ENCODE peak calls at places on chromosomes 11 and 22, in four cellular contexts. W is right cardiac atrium, P is sigmoid colon, Q is mesenchymal stem cell. G is an unnamed sample. For H3K9me3, the result is how much of the 10 kb centered on the place peaks cover.

GRCh38 chr22:45226681-45227186 is 14.0 kb downstream of the KIAA0930 start:
- DNase-seq in W (peak), P (no peak), Q (no peak), G (no peak)

GRCh38 chr11:44711113-44711512 is 15.6 kb upstream of the TSPAN18 start:
- DNase-seq in W (no peak), P (no peak), Q (no peak), G (no peak)

GRCh38 chr22:45671051-45671782 is 417 bp upstream of the ATXN10 start:
- DNase-seq in W (peak), P (peak), Q (peak), G (peak)

GRCh38 chr22:35348026-35348590 is 32.8 kb upstream of the HMOX1 start:
- DNase-seq in W (peak), P (no peak), Q (no peak), G (no peak)

GRCh38 chr22:50302041-50302541 is 5.4 kb downstream of the PLXNB2 start:
- DNase-seq in W (peak), P (no peak), Q (peak), G (peak)

GRCh38 chr11:73344191-73344607 is 32.0 kb upstream of the RELT start:
- DNase-seq in W (peak), P (peak), Q (no peak), G (no peak)

GRCh38 chr11:18743365-18743764 is 17.4 kb upstream of the IGSF22 start:
- DNase-seq in W (no peak), P (no peak), Q (no peak), G (no peak)

GRCh38 chr11:17596711-17597110 is 49.7 kb downstream of the OTOG start:
- DNase-seq in W (no peak), P (peak), Q (no peak), G (no peak)

GRCh38 chr22:22508274-22509176 is at the start of gene ZNF280B:
- DNase-seq in W (peak), P (peak), Q (peak), G (peak)

GRCh38 chr11:75334976-75335375 is 16.5 kb downstream of the ARRB1 start:
- DNase-seq in W (peak), P (no peak), Q (peak), G (no peak)

GRCh38 chr22:41976070-41976901 is 7.0 kb downstream of the SEPTIN3 start:
- DNase-seq in W (peak), P (no peak), Q (no peak), G (peak)

GRCh38 chr11:1825039-1825740 is 9.6 kb upstream of the SYT8 start:
- DNase-seq in W (peak), P (no peak), Q (peak), G (no peak)

GRCh38 chr11:122038543-122038942 is 77.5 kb downstream of the BLID start:
- DNase-seq in W (no peak), P (no peak), Q (peak), G (peak)

GRCh38 chr11:29312817-29313216 is 704.0 kb downstream of the KCNA4 start:
- DNase-seq in W (no peak), P (no peak), Q (no peak), G (no peak)

GRCh38 chr22:25098445-25099081 is 101.1 kb upstream of the CRYBB3 start:
- DNase-seq in W (peak), P (no peak), Q (no peak), G (no peak)

GRCh38 chr22:26385164-26385563 is 43.9 kb upstream of the ASPHD2 start:
- DNase-seq in W (no peak), P (no peak), Q (no peak), G (no peak)

GRCh38 chr11:30666817-30667216 is 80.7 kb upstream of the MPPED2 start:
- DNase-seq in W (no peak), P (no peak), Q (no peak), G (no peak)

GRCh38 chr11:113991170-113991569 is 16.3 kb downstream of the HTR3A start:
- DNase-seq in W (peak), P (no peak), Q (peak), G (peak)

GRCh38 chr11:121067912-121068652 is 33.0 kb upstream of the TECTA start:
- DNase-seq in W (no peak), P (no peak), Q (no peak), G (peak)

GRCh38 chr11:73308003-73308962 is at the start of gene ARHGEF17:
- DNase-seq in W (peak), P (peak), Q (peak), G (peak)

GRCh38 chr22:24768537-24769374 is 5.8 kb downstream of the PIWIL3 start:
- DNase-seq in W (peak), P (peak), Q (peak), G (peak)

GRCh38 chr11:122235615-122236014 is 119.6 kb upstream of the BLID start:
- DNase-seq in W (no peak), P (peak), Q (peak), G (peak)

GRCh38 chr11:116371146-116371545 is 401.6 kb downstream of the BUD13 start:
- DNase-seq in W (no peak), P (no peak), Q (no peak), G (no peak)

GRCh38 chr11:72746821-72747220 is 5.4 kb downstream of the ARAP1 start:
- DNase-seq in W (peak), P (no peak), Q (no peak), G (no peak)

GRCh38 chr11:5620606-5621521 is 3.9 kb upstream of the TRIM34 start:
- DNase-seq in W (no peak), P (no peak), Q (peak), G (peak)

GRCh38 chr22:46082633-46083032 is 67.7 kb upstream of the PPARA start:
- DNase-seq in W (peak), P (peak), Q (no peak), G (no peak)

GRCh38 chr22:36644333-36644757 is 59.2 kb downstream of the CACNG2 start:
- DNase-seq in W (no peak), P (no peak), Q (peak), G (peak)

GRCh38 chr22:47169801-47170140 is 407.3 kb downstream of the TBC1D22A start:
- DNase-seq in W (peak), P (no peak), Q (no peak), G (no peak)

GRCh38 chr11:130031056-130031455 is 28.4 kb upstream of the PRDM10 start:
- DNase-seq in W (no peak), P (no peak), Q (no peak), G (no peak)

GRCh38 chr11:76307416-76307815 is 73.5 kb downstream of the THAP12 start:
- DNase-seq in W (peak), P (no peak), Q (no peak), G (no peak)

GRCh38 chr11:117743121-117743815 is 53.7 kb downstream of the DSCAML1 start:
- DNase-seq in W (no peak), P (no peak), Q (no peak), G (no peak)

GRCh38 chr11:14679662-14680061 is 36.1 kb downstream of the PDE3B start:
- DNase-seq in W (no peak), P (no peak), Q (no peak), G (no peak)

GRCh38 chr11:119976805-119977583 is 160.9 kb downstream of the TRIM29 start:
- DNase-seq in W (no peak), P (no peak), Q (no peak), G (no peak)

GRCh38 chr22:22887621-22888503 is at the start of gene IGLL5:
- DNase-seq in W (no peak), P (no peak), Q (no peak), G (no peak)

GRCh38 chr11:115078461-115079438 is 400.4 kb downstream of the NXPE2 start:
- DNase-seq in W (no peak), P (no peak), Q (no peak), G (no peak)

DNA sequence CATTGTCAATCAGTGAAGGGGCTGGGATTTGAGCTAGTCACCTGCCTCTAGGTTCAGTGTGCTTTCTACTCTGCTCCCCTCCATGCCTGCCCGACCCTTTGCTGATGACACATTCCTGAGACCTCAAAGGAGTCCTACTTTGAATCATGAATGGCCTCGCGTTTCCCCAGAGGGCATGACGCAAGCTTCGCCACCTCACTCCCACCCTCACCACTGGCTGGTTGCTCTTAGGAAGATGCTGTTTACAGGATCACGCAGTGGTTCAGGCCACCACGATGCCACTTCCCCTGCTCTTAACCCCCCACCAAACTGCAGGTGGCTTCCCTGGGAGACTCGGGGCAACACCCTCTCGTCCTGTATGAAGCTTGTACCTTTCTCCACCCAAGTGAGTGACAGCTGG is 62.9 kb upstream of the B3GAT1 start:
- DNase-seq in W (no peak), P (no peak), Q (no peak), G (no peak)
- H3K9me3 ChIP-seq in W (under half), P (under half), Q (under half), G (under half)

DNA sequence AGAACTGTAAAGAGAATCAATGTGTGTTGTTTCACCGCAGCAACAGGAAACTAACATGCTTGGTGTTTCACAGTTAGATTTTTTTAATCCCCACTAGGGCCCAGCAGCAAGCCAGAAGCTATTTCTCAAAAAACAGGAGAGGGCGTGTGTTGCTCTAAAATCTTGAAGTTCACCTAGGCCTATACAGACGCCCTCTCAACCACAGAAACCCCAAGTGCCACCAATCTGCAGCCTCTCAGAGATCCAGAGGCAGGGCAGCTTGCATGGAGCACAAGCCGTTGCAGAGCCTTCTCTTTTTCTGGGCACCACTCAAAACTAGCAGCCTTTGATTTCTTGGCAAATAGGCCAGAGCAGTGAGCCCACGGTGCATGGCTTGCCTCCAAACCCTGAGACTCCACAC is 1423.2 kb downstream of the TBC1D22A start:
- DNase-seq in W (no peak), P (no peak), Q (no peak), G (no peak)
- H3K9me3 ChIP-seq in W (under half), P (under half), Q (under half), G (under half)

GRCh38 chr11:68524213-68524612 is 63.7 kb downstream of the PPP6R3 start:
- DNase-seq in W (no peak), P (no peak), Q (no peak), G (no peak)

GRCh38 chr11:68523743-68524142 is 63.2 kb downstream of the PPP6R3 start:
- DNase-seq in W (no peak), P (no peak), Q (no peak), G (no peak)

GRCh38 chr11:68524681-68525080 is 64.1 kb downstream of the PPP6R3 start:
- DNase-seq in W (no peak), P (no peak), Q (no peak), G (no peak)

GRCh38 chr11:68525930-68526329 is 65.4 kb downstream of the PPP6R3 start:
- DNase-seq in W (no peak), P (no peak), Q (no peak), G (no peak)

GRCh38 chr11:68525320-68525719 is 64.8 kb downstream of the PPP6R3 start:
- DNase-seq in W (no peak), P (no peak), Q (no peak), G (no peak)
- H3K9me3 ChIP-seq in W (under half), P (under half), Q (under half), G (under half)

DNA sequence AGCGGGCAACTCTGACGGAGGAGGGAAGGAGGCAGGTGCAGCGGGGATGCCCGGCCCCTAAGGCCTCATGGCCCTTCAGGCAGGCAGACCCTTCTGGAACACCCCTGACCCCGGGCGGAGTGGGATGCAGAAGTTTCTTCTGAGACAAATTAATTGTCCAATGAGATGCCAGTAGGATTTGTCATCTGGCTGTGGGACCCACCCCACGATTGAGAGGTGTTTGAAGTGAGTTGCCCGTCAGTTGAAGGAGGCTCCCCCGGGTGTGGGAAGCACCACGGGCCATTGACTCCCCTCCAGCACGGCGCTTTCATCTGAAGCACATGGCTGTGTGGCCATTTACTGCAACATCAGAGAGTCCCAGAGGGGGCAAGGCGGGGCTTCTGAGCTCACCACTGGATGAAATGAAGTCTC is 527.8 kb downstream of the BRD1 start:
- DNase-seq in W (peak), P (no peak), Q (no peak), G (no peak)
- H3K9me3 ChIP-seq in W (under half), P (under half), Q (under half), G (under half)

GRCh38 chr11:16151138-16151537 is 205.2 kb downstream of the SOX6 start:
- DNase-seq in W (no peak), P (no peak), Q (no peak), G (no peak)
- H3K9me3 ChIP-seq in W (under half), P (under half), Q (under half), G (under half)

GRCh38 chr22:10727393-10727792 is 4800.6 kb upstream of the OR11H1 start:
- DNase-seq in W (no peak), P (no peak), Q (no peak), G (no peak)
- H3K9me3 ChIP-seq in W (under half), P (under half), Q (half or more), G (under half)

G was measured in adipocyte.